ENCODE peak calls at places on chromosomes 12 and 14, in four cellular contexts. S is stomach, Z is body of pancreas, N is IMR-90. O is an unnamed sample.

GRCh38 chr12:114936148-114937099 is 252.4 kb upstream of the TBX3 start:
- DNase-seq in S (no peak), Z (no peak), N (peak; percentile 85), O (no peak)

GRCh38 chr12:4809013-4809448 is 88.8 kb downstream of the GALNT8 start:
- DNase-seq in S (no peak), Z (no peak), N (no peak), O (no peak)

GRCh38 chr12:39441963-39442894 is 691 bp downstream of the KIF21A start:
- DNase-seq in S (peak; percentile 34), Z (no peak), N (no peak), O (peak; percentile 25)

GRCh38 chr12:76219806-76220205 is 128.4 kb downstream of the BBS10 start:
- DNase-seq in S (no peak), Z (no peak), N (no peak), O (no peak)

GRCh38 chr12:3088251-3088650 is 11.1 kb downstream of the TSPAN9 start:
- DNase-seq in S (no peak), Z (no peak), N (no peak), O (no peak)

GRCh38 chr12:42236017-42236416 is 2.0 kb downstream of the YAF2 start:
- DNase-seq in S (no peak), Z (no peak), N (no peak), O (no peak)

GRCh38 chr12:52352951-52353350 is 14.3 kb downstream of the KRT85 start:
- DNase-seq in S (no peak), Z (no peak), N (no peak), O (no peak)

GRCh38 chr12:111975161-111975931 is 37.6 kb downstream of the TMEM116 start:
- DNase-seq in S (no peak), Z (no peak), N (peak; percentile 55), O (no peak)

GRCh38 chr12:51371295-51371953 is 19.8 kb downstream of the GALNT6 start:
- DNase-seq in S (peak; percentile 62), Z (peak; percentile 81), N (peak; percentile 97), O (peak; percentile 42)

GRCh38 chr14:68664225-68664681 is 128.6 kb downstream of the ZFP36L1 start:
- DNase-seq in S (no peak), Z (no peak), N (peak; percentile 12), O (no peak)

GRCh38 chr14:106850913-106851825 is 1324.8 kb downstream of the TMEM121 start:
- DNase-seq in S (no peak), Z (no peak), N (no peak), O (no peak)

GRCh38 chr12:41206298-41206697 is 18.2 kb downstream of the PDZRN4 start:
- DNase-seq in S (no peak), Z (no peak), N (no peak), O (no peak)

GRCh38 chr12:65720136-65720535 is 104.1 kb upstream of the HMGA2 start:
- DNase-seq in S (no peak), Z (no peak), N (peak; percentile 42), O (no peak)

GRCh38 chr12:115437061-115437567 is 753.1 kb upstream of the TBX3 start:
- DNase-seq in S (no peak), Z (no peak), N (no peak), O (no peak)

GRCh38 chr12:46895726-46896125 is 69.9 kb upstream of the SLC38A4 start:
- DNase-seq in S (no peak), Z (no peak), N (no peak), O (no peak)

GRCh38 chr12:106139422-106140141 is 828 bp upstream of the NUAK1 start:
- DNase-seq in S (peak; percentile 79), Z (peak; percentile 90), N (peak; percentile 66), O (peak; percentile 94)

GRCh38 chr12:64476844-64477243 is 24.9 kb downstream of the TBK1 start:
- DNase-seq in S (no peak), Z (no peak), N (no peak), O (no peak)

GRCh38 chr14:73751157-73751691 is 37.0 kb upstream of the PNMA1 start:
- DNase-seq in S (no peak), Z (no peak), N (no peak), O (no peak)

GRCh38 chr12:120457133-120457532 is 10.9 kb downstream of the GATC start:
- DNase-seq in S (no peak), Z (no peak), N (no peak), O (no peak)

GRCh38 chr12:67274186-67274585 is 5.0 kb downstream of the CAND1 start:
- DNase-seq in S (no peak), Z (no peak), N (no peak), O (no peak)

GRCh38 chr12:50402270-50403000 is 1.8 kb downstream of the LARP4 start:
- DNase-seq in S (no peak), Z (no peak), N (no peak), O (no peak)

GRCh38 chr12:110355080-110355479 is 48.4 kb downstream of the ANAPC7 start:
- DNase-seq in S (no peak), Z (no peak), N (no peak), O (no peak)

GRCh38 chr12:47299586-47299985 is 219.8 kb upstream of the AMIGO2 start:
- DNase-seq in S (no peak), Z (no peak), N (no peak), O (no peak)

DNA sequence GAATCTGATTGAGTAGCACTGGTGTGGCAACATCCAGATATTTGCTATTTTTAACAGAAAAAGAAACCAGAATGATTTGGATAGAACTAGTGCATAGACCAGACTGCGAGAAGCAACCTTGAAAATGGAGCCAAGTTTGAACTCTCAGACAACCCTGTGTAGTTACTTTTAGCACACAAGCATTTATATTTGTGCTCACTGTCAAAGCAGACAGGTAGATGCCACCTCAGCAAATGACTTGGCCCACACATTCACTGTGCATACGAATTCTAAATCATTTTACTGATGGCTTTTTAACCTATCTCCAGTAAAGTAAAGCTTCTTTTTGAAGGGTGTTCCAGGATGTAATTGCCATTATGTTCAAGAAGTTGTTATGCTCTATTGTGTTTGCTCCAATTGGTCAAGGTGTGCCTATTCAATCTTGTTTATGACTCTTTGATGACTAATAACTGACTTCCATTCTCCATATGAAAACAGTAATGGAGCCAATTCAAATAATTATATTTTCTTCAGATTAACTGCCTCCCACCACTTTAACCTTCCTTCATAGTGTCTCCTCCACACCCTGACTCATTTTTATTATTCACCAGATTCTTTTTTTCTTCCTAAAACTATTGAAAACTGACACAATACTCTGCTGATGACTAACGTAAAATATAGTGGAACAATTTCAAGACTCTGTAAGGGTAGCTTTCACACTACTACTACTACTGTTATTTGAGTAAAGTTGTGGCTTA is 138.5 kb downstream of the CCER1 start:
- DNase-seq in S (no peak), Z (no peak), N (peak; percentile 17), O (no peak)
- H3K4me3 ChIP-seq in S (no peak overlapping the region), Z (no peak overlapping the region), N (no peak overlapping the region), O (no peak overlapping the region)

DNA sequence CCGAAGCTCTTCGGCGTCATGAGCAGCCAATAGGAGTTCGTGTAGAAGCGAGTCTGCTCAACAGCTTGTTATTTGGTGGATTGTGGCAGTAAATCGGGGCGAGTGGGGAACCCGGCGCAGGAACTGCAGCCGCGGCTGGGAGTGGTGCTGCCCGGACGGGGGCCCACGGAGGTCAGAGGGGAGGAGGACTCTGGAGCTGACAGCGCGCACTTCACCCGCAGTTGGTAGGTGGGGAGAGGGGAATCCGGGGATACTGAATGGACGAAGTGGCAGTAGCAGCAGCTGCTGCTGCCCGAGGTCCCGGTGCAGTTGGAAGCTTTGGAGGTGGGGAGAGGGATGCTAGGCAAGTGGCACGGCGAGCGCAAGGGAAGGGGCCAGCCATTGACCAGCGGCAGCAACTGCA is at the start of gene ARID4A:
- DNase-seq in S (peak; percentile 87), Z (peak; percentile 92), N (no peak), O (peak; percentile 97)
- TF ChIP-seq POLR2A in S (no peak), Z (peak; percentile 94), N (no peak), O (peak; percentile 48)

GRCh38 chr12:54012631-54013398 is 4.0 kb downstream of the HOXC8 start:
- DNase-seq in S (no peak), Z (no peak), N (no peak), O (no peak)

GRCh38 chr12:54015210-54015931 is 6.6 kb downstream of the HOXC8 start:
- DNase-seq in S (no peak), Z (no peak), N (no peak), O (no peak)

GRCh38 chr12:54016478-54016964 is 7.7 kb downstream of the HOXC8 start:
- DNase-seq in S (no peak), Z (no peak), N (peak; percentile 11), O (no peak)

GRCh38 chr12:54016051-54016450 is 7.3 kb downstream of the HOXC8 start:
- DNase-seq in S (no peak), Z (no peak), N (no peak), O (no peak)

GRCh38 chr12:54014315-54015209 is 5.8 kb downstream of the HOXC8 start:
- DNase-seq in S (no peak), Z (no peak), N (no peak), O (no peak)
- H3K4me3 ChIP-seq in S (no peak overlapping the region), Z (no peak overlapping the region), N (no peak overlapping the region), O (no peak overlapping the region)

DNA sequence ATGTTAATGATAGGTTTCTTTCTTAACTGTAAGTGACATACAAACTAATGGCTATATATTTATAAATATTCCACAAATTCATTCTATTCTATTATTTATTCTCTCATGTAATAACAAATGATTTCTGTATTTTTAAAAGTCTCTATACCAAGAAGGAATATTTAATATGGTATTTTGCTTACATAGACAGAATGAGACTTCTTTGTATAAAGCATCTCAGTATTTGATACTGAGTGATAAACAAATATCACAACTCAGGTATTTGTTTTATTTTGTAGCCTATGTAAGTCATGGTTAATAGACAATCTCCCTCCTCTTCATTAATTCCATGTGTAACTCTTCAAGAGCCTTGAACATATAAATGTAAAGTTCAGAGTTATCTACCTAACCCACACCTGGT is 18.0 kb downstream of the ATL1 start:
- DNase-seq in S (no peak), Z (no peak), N (no peak), O (no peak)
- TF ChIP-seq POLR2A in S (no peak), Z (no peak), N (no peak), O (no peak)

GRCh38 chr14:40216976-40217375 is 784.7 kb upstream of the FBXO33 start:
- DNase-seq in S (no peak), Z (no peak), N (no peak), O (no peak)

GRCh38 chr14:40221428-40221827 is 789.2 kb upstream of the FBXO33 start:
- DNase-seq in S (no peak), Z (no peak), N (no peak), O (no peak)

GRCh38 chr14:40218282-40218941 is 786.2 kb upstream of the FBXO33 start:
- DNase-seq in S (no peak), Z (no peak), N (no peak), O (no peak)

GRCh38 chr14:40222996-40223395 is 790.8 kb upstream of the FBXO33 start:
- DNase-seq in S (no peak), Z (no peak), N (no peak), O (no peak)

DNA sequence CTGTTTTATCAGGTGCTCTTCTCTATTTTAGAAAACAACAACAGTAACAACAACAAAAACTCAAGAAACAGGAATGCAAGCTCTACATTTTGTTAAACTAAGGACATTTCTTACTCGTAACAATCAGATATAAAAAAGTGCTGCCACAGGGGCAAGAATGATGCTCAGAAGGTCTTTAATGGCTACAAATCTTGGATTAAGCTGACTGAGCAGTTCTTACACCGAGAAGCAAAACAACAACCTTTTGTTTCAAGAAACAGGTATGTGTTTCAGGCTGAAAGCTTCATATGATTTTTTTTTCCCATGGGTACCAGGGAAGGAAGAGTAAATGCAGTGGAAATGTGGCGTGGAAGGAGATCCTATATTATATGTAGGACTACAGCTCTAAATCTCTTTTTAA is 786.8 kb upstream of the FBXO33 start:
- DNase-seq in S (no peak), Z (no peak), N (no peak), O (no peak)
- H3K4me3 ChIP-seq in S (no peak overlapping the region), Z (no peak overlapping the region), N (no peak overlapping the region), O (no peak overlapping the region)